ENCODE peak calls at places on chromosomes 16 and 17, in five cellular contexts. P, I, K, R and T are unnamed samples.

GRCh38 chr16:58024673-58025350 is 742 bp upstream of the MMP15 start:
- DNase-seq in P (no peak), I (peak), K (no peak), R (peak), T (peak)

GRCh38 chr16:29146266-29146665 is 161.4 kb downstream of the LAT start:
- DNase-seq in P (no peak), I (no peak), K (no peak), R (peak), T (no peak)

GRCh38 chr16:67431077-67431804 is at the start of gene HSD11B2:
- DNase-seq in P (no peak), I (peak), K (no peak), R (peak), T (peak)

GRCh38 chr17:4566785-4567184 is 6.4 kb upstream of the GGT6 start:
- DNase-seq in P (no peak), I (peak), K (peak), R (no peak), T (peak)

GRCh38 chr17:6249747-6250146 is 179.6 kb downstream of the WSCD1 start:
- DNase-seq in P (no peak), I (no peak), K (no peak), R (no peak), T (no peak)

GRCh38 chr16:46922239-46922638 is 38.1 kb downstream of the GPT2 start:
- DNase-seq in P (no peak), I (no peak), K (no peak), R (no peak), T (no peak)

GRCh38 chr17:48972749-48973097 is 4.3 kb upstream of the GIP start:
- DNase-seq in P (no peak), I (no peak), K (no peak), R (peak), T (no peak)

GRCh38 chr17:44759916-44760243 is 1.1 kb downstream of the ADAM11 start:
- DNase-seq in P (no peak), I (no peak), K (no peak), R (no peak), T (no peak)

GRCh38 chr17:58242171-58242784 is 3.9 kb downstream of the LPO start:
- DNase-seq in P (no peak), I (no peak), K (no peak), R (no peak), T (peak)

GRCh38 chr17:64507418-64507766 is 615 bp downstream of the CEP95 start:
- DNase-seq in P (no peak), I (peak), K (peak), R (no peak), T (peak)

GRCh38 chr17:69607162-69607834 is 192.8 kb downstream of the MAP2K6 start:
- DNase-seq in P (no peak), I (peak), K (peak), R (peak), T (peak)

GRCh38 chr16:30472328-30472942 is at the start of gene ITGAL:
- DNase-seq in P (peak), I (no peak), K (no peak), R (no peak), T (no peak)

GRCh38 chr16:87160218-87160617 is 157.0 kb downstream of the C16orf95 start:
- DNase-seq in P (no peak), I (no peak), K (no peak), R (no peak), T (no peak)

GRCh38 chr16:85330694-85331188 is 218.5 kb upstream of the CIBAR2 start:
- DNase-seq in P (no peak), I (peak), K (peak), R (no peak), T (peak)

GRCh38 chr16:73041644-73042043 is 6.3 kb downstream of the ZFHX3 start:
- DNase-seq in P (no peak), I (no peak), K (no peak), R (no peak), T (no peak)

GRCh38 chr16:21710938-21711337 is 47.2 kb downstream of the OTOA start:
- DNase-seq in P (no peak), I (peak), K (no peak), R (no peak), T (no peak)

GRCh38 chr17:28318759-28319660 is at the start of gene TMEM97:
- DNase-seq in P (peak), I (peak), K (peak), R (peak), T (peak)
- TF ChIP-seq CTCF in P (no peak), I (peak), K (peak), R (no peak), T (peak)

GRCh38 chr17:33521784-33522183 is 228.7 kb upstream of the ASIC2 start:
- DNase-seq in P (no peak), I (peak), K (no peak), R (no peak), T (no peak)
- TF ChIP-seq CTCF in P (no peak), I (peak), K (no peak), R (no peak), T (peak)

DNA sequence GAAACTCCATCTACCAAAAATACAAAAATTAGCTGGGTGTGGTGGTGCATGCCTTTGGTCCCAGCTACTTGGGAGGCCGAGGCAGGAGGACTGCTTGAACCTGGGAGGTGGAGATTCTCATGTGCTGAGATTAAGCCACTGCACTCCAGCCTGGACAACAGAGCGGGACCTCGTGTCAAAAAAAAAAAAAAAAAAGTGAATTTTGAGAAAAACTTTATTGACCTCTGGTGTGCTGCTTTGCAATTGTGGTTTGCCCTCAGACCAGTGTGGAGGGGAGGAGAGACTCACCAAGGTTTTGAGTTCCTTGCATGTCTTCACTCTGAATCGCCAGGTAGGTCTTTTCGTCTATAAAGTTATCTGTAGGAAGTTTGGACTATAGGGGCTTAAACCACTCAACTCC is 145.2 kb downstream of the CPPED1 start:
- DNase-seq in P (no peak), I (no peak), K (no peak), R (no peak), T (no peak)
- TF ChIP-seq CTCF in P (no peak), I (no peak), K (no peak), R (no peak), T (no peak)

GRCh38 chr16:49856741-49857330 is 924 bp upstream of the ZNF423 start:
- DNase-seq in P (no peak), I (peak), K (peak), R (peak), T (peak)
- TF ChIP-seq CTCF in P (no peak), I (peak), K (no peak), R (no peak), T (peak)

GRCh38 chr16:14307623-14308356 is 236.7 kb downstream of the MRTFB start:
- DNase-seq in P (no peak), I (no peak), K (peak), R (peak), T (peak)

GRCh38 chr16:14309906-14310305 is 238.8 kb downstream of the MRTFB start:
- DNase-seq in P (no peak), I (no peak), K (peak), R (no peak), T (peak)

GRCh38 chr16:14308357-14308723 is 237.2 kb downstream of the MRTFB start:
- DNase-seq in P (no peak), I (no peak), K (no peak), R (no peak), T (no peak)

GRCh38 chr16:14309001-14309886 is 238.1 kb downstream of the MRTFB start:
- DNase-seq in P (no peak), I (no peak), K (no peak), R (peak), T (peak)

GRCh38 chr16:14310519-14310991 is 239.4 kb downstream of the MRTFB start:
- DNase-seq in P (no peak), I (no peak), K (peak), R (no peak), T (no peak)
- TF ChIP-seq CTCF in P (no peak), I (no peak), K (no peak), R (no peak), T (no peak)

GRCh38 chr17:56499799-56500388 is 93.6 kb upstream of the NOG start:
- DNase-seq in P (no peak), I (peak), K (peak), R (no peak), T (peak)

GRCh38 chr17:56502120-56502519 is 91.4 kb upstream of the NOG start:
- DNase-seq in P (no peak), I (no peak), K (no peak), R (no peak), T (no peak)

DNA sequence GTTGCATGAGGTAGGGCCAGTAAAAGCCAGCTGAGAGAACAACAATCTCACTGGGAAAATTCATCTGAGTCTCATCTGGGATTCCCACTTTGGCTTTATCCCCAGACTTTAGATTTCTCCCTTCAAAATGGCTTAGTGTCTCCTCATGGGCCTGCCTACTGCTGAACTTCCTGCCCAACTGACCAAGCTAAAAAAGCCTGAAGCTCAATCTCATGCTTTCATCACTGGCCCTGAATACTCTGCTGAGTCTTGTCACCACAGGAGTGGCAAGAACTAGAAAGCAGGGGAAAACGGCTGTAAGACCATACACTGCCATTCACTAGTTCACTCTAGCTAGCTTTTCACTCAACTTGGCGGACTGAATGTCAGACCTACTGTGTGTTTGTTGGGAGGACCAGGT is 96.4 kb upstream of the NOG start:
- DNase-seq in P (no peak), I (no peak), K (no peak), R (no peak), T (no peak)
- TF ChIP-seq CTCF in P (no peak), I (no peak), K (no peak), R (no peak), T (no peak)

GRCh38 chr17:79322216-79323123 is 247.8 kb downstream of the ENGASE start:
- DNase-seq in P (no peak), I (no peak), K (no peak), R (peak), T (no peak)
- TF ChIP-seq CTCF in P (no peak), I (no peak), K (no peak), R (no peak), T (no peak)

GRCh38 chr16:71311553-71312158 is 22.5 kb upstream of the CMTR2 start:
- DNase-seq in P (no peak), I (peak), K (peak), R (no peak), T (no peak)
- TF ChIP-seq CTCF in P (peak), I (peak), K (peak), R (peak), T (peak)

GRCh38 chr16:2009791-2010510 is at the start of gene ZNF598:
- DNase-seq in P (peak), I (peak), K (peak), R (peak), T (peak)
- TF ChIP-seq CTCF in P (no peak), I (no peak), K (no peak), R (no peak), T (peak)